ENCODE peak calls at places on chromosomes 13 and 19, in six cellular contexts. R, B, S, N, X and P are unnamed samples.
A peak's percentile ranks its signal among the peaks of the same experiment; 100 is the strongest.

GRCh38 chr19:3073159-3073563 is 10.9 kb upstream of the TLE5 start:
- DNase-seq in R (no peak), B (no peak), S (no peak), N (peak; percentile 50), X (no peak), P (no peak)

GRCh38 chr19:5983367-5983955 is 5.5 kb upstream of the RANBP3 start:
- DNase-seq in R (no peak), B (no peak), S (no peak), N (no peak), X (no peak), P (no peak)

GRCh38 chr13:32426191-32426980 is 1.5 kb downstream of the N4BP2L1 start:
- DNase-seq in R (no peak), B (peak; percentile 38), S (no peak), N (peak; percentile 29), X (no peak), P (peak; percentile 76)

GRCh38 chr19:2282062-2282861 is at the start of gene PEAK3:
- DNase-seq in R (no peak), B (no peak), S (no peak), N (peak; percentile 58), X (peak; percentile 81), P (peak; percentile 70)

GRCh38 chr19:39335168-39335567 is 675 bp downstream of the GMFG start:
- DNase-seq in R (no peak), B (peak; percentile 33), S (no peak), N (no peak), X (no peak), P (no peak)

GRCh38 chr19:44050740-44051653 is 839 bp upstream of the ZNF223 start:
- DNase-seq in R (no peak), B (peak; percentile 15), S (peak; percentile 10), N (peak; percentile 16), X (no peak), P (no peak)

GRCh38 chr13:88919970-88920628 is 1248.9 kb downstream of the SLITRK5 start:
- DNase-seq in R (no peak), B (no peak), S (no peak), N (no peak), X (no peak), P (no peak)

GRCh38 chr19:38678217-38678890 is 30.9 kb downstream of the ACTN4 start:
- DNase-seq in R (no peak), B (no peak), S (no peak), N (no peak), X (no peak), P (no peak)

GRCh38 chr13:110485604-110486003 is 75.9 kb downstream of the RAB20 start:
- DNase-seq in R (no peak), B (no peak), S (no peak), N (no peak), X (no peak), P (no peak)

GRCh38 chr19:1591421-1592022 is 1.1 kb downstream of the MBD3 start:
- DNase-seq in R (no peak), B (peak; percentile 29), S (no peak), N (peak; percentile 40), X (no peak), P (no peak)

GRCh38 chr13:24064258-24064860 is 96.2 kb upstream of the SPATA13 start:
- DNase-seq in R (no peak), B (no peak), S (no peak), N (no peak), X (no peak), P (no peak)

GRCh38 chr19:7841751-7842660 is 12.0 kb downstream of the EVI5L start:
- DNase-seq in R (no peak), B (no peak), S (no peak), N (no peak), X (no peak), P (no peak)

GRCh38 chr19:35039881-35040456 is 1.6 kb upstream of the HPN start:
- DNase-seq in R (no peak), B (no peak), S (no peak), N (no peak), X (no peak), P (no peak)

GRCh38 chr19:53824134-53824611 is at the start of gene NLRP12:
- DNase-seq in R (no peak), B (no peak), S (no peak), N (no peak), X (no peak), P (no peak)